ENCODE peak calls at places on chromosomes 16 and 17, in four cellular contexts. Z is transverse colon, T is esophagus squamous epithelium, L is lung. X is an unnamed sample.

GRCh38 chr17:35612924-35613521 is 25.9 kb downstream of the AP2B1 start:
- DNase-seq in T (no peak), L (no peak), Z (peak; percentile 35), X (no peak)

GRCh38 chr17:81097943-81098308 is 63.0 kb downstream of the BAIAP2 start:
- DNase-seq in Z (peak; percentile 39), L (no peak), T (no peak), X (no peak)

GRCh38 chr17:27429666-27430382 is 26.4 kb upstream of the KSR1 start:
- DNase-seq in L (no peak), T (no peak), Z (no peak), X (no peak)

GRCh38 chr16:6846452-6846851 is 486.2 kb upstream of the RBFOX1 start:
- DNase-seq in L (no peak), Z (peak; percentile 7), T (no peak), X (no peak)

GRCh38 chr16:75402821-75403475 is 30.4 kb downstream of the CFDP1 start:
- DNase-seq in L (no peak), Z (no peak), T (no peak), X (no peak)

GRCh38 chr17:58310511-58311428 is 17.8 kb downstream of the TSPOAP1 start:
- DNase-seq in Z (no peak), L (peak; percentile 11), T (no peak), X (no peak)

GRCh38 chr16:79079656-79080420 is 520.7 kb downstream of the MAF start:
- DNase-seq in Z (no peak), L (no peak), T (no peak), X (no peak)

GRCh38 chr17:71975331-71975801 is 145.5 kb upstream of the SOX9 start:
- DNase-seq in Z (peak; percentile 75), L (no peak), T (no peak), X (peak; percentile 9)

GRCh38 chr16:81994485-81994884 is 16.8 kb downstream of the SDR42E1 start:
- DNase-seq in L (no peak), Z (no peak), T (no peak), X (no peak)

GRCh38 chr17:72244494-72244893 is 123.7 kb downstream of the SOX9 start:
- DNase-seq in L (no peak), Z (no peak), T (no peak), X (no peak)